ENCODE peak calls at places on chromosome 21, in seven cellular contexts. One of them, this sample, is unnamed.

GRCh38 chr21:34553199-34553952 is 41.4 kb upstream of the KCNE1 start:
- DNase-seq in GM23248: peak
- DNase-seq in CD4-positive, alpha-beta T cell: no peak
- DNase-seq in stimulated activated CD4-positive, alpha-beta T cell treated with anti-CD3 and anti-CD28 coated beads, TNF-alpha, amount 100 ng/mL, for 4 hours: no peak
- DNase-seq in NK-92 treated with Interleukin-12 subunit alpha and Interleukin-12 subunit beta, amount 100 ng/mL, for 24 hours: no peak
- DNase-seq in iPS-NIHi11: no peak
- DNase-seq in kidney: no peak
- DNase-seq in this sample: no peak

GRCh38 chr21:41024341-41025056 is 143.5 kb upstream of the BACE2 start:
- DNase-seq in GM23248: no peak
- DNase-seq in CD4-positive, alpha-beta T cell: no peak
- DNase-seq in stimulated activated CD4-positive, alpha-beta T cell treated with anti-CD3 and anti-CD28 coated beads, TNF-alpha, amount 100 ng/mL, for 4 hours: no peak
- DNase-seq in NK-92 treated with Interleukin-12 subunit alpha and Interleukin-12 subunit beta, amount 100 ng/mL, for 24 hours: no peak
- DNase-seq in iPS-NIHi11: no peak
- DNase-seq in kidney: no peak
- DNase-seq in this sample: no peak

GRCh38 chr21:36753556-36753955 is 54.6 kb downstream of the SIM2 start:
- DNase-seq in GM23248: peak
- DNase-seq in CD4-positive, alpha-beta T cell: no peak
- DNase-seq in stimulated activated CD4-positive, alpha-beta T cell treated with anti-CD3 and anti-CD28 coated beads, TNF-alpha, amount 100 ng/mL, for 4 hours: no peak
- DNase-seq in NK-92 treated with Interleukin-12 subunit alpha and Interleukin-12 subunit beta, amount 100 ng/mL, for 24 hours: no peak
- DNase-seq in iPS-NIHi11: no peak
- DNase-seq in kidney: no peak
- DNase-seq in this sample: no peak

GRCh38 chr21:43375827-43376795 is 50.8 kb downstream of the SIK1 start:
- DNase-seq in GM23248: no peak
- DNase-seq in CD4-positive, alpha-beta T cell: no peak
- DNase-seq in stimulated activated CD4-positive, alpha-beta T cell treated with anti-CD3 and anti-CD28 coated beads, TNF-alpha, amount 100 ng/mL, for 4 hours: no peak
- DNase-seq in NK-92 treated with Interleukin-12 subunit alpha and Interleukin-12 subunit beta, amount 100 ng/mL, for 24 hours: no peak
- DNase-seq in iPS-NIHi11: no peak
- DNase-seq in kidney: peak
- DNase-seq in this sample: no peak

GRCh38 chr21:32861871-32862270 is 90.3 kb upstream of the PAXBP1 start:
- DNase-seq in GM23248: peak
- DNase-seq in CD4-positive, alpha-beta T cell: no peak
- DNase-seq in stimulated activated CD4-positive, alpha-beta T cell treated with anti-CD3 and anti-CD28 coated beads, TNF-alpha, amount 100 ng/mL, for 4 hours: no peak
- DNase-seq in NK-92 treated with Interleukin-12 subunit alpha and Interleukin-12 subunit beta, amount 100 ng/mL, for 24 hours: no peak
- DNase-seq in iPS-NIHi11: no peak
- DNase-seq in kidney: no peak
- DNase-seq in this sample: no peak

GRCh38 chr21:28959367-28960099 is 33.1 kb downstream of the LTN1 start:
- DNase-seq in GM23248: peak
- DNase-seq in CD4-positive, alpha-beta T cell: no peak
- DNase-seq in stimulated activated CD4-positive, alpha-beta T cell treated with anti-CD3 and anti-CD28 coated beads, TNF-alpha, amount 100 ng/mL, for 4 hours: no peak
- DNase-seq in NK-92 treated with Interleukin-12 subunit alpha and Interleukin-12 subunit beta, amount 100 ng/mL, for 24 hours: no peak
- DNase-seq in iPS-NIHi11: no peak
- DNase-seq in kidney: no peak
- DNase-seq in this sample: no peak

GRCh38 chr21:40622531-40622930 is 224.4 kb downstream of the DSCAM start:
- DNase-seq in GM23248: no peak
- DNase-seq in CD4-positive, alpha-beta T cell: no peak
- DNase-seq in stimulated activated CD4-positive, alpha-beta T cell treated with anti-CD3 and anti-CD28 coated beads, TNF-alpha, amount 100 ng/mL, for 4 hours: no peak
- DNase-seq in NK-92 treated with Interleukin-12 subunit alpha and Interleukin-12 subunit beta, amount 100 ng/mL, for 24 hours: no peak
- DNase-seq in iPS-NIHi11: peak
- DNase-seq in kidney: no peak
- DNase-seq in this sample: no peak

GRCh38 chr21:34029724-34030528 is 43.5 kb upstream of the MRPS6 start:
- DNase-seq in GM23248: peak
- DNase-seq in CD4-positive, alpha-beta T cell: no peak
- DNase-seq in stimulated activated CD4-positive, alpha-beta T cell treated with anti-CD3 and anti-CD28 coated beads, TNF-alpha, amount 100 ng/mL, for 4 hours: peak
- DNase-seq in NK-92 treated with Interleukin-12 subunit alpha and Interleukin-12 subunit beta, amount 100 ng/mL, for 24 hours: no peak
- DNase-seq in iPS-NIHi11: peak
- DNase-seq in kidney: no peak
- DNase-seq in this sample: peak

GRCh38 chr21:39601194-39601940 is 11.4 kb upstream of the B3GALT5 start:
- DNase-seq in GM23248: no peak
- DNase-seq in CD4-positive, alpha-beta T cell: no peak
- DNase-seq in stimulated activated CD4-positive, alpha-beta T cell treated with anti-CD3 and anti-CD28 coated beads, TNF-alpha, amount 100 ng/mL, for 4 hours: no peak
- DNase-seq in NK-92 treated with Interleukin-12 subunit alpha and Interleukin-12 subunit beta, amount 100 ng/mL, for 24 hours: no peak
- DNase-seq in iPS-NIHi11: no peak
- DNase-seq in kidney: no peak
- DNase-seq in this sample: no peak

GRCh38 chr21:30719401-30719800 is 824 bp upstream of the KRTAP21-3 start:
- DNase-seq in GM23248: no peak
- DNase-seq in CD4-positive, alpha-beta T cell: no peak
- DNase-seq in stimulated activated CD4-positive, alpha-beta T cell treated with anti-CD3 and anti-CD28 coated beads, TNF-alpha, amount 100 ng/mL, for 4 hours: no peak
- DNase-seq in NK-92 treated with Interleukin-12 subunit alpha and Interleukin-12 subunit beta, amount 100 ng/mL, for 24 hours: no peak
- DNase-seq in iPS-NIHi11: no peak
- DNase-seq in kidney: no peak
- DNase-seq in this sample: no peak

GRCh38 chr21:15080504-15080903 is 15.7 kb upstream of the NRIP1 start:
- DNase-seq in GM23248: no peak
- DNase-seq in CD4-positive, alpha-beta T cell: no peak
- DNase-seq in stimulated activated CD4-positive, alpha-beta T cell treated with anti-CD3 and anti-CD28 coated beads, TNF-alpha, amount 100 ng/mL, for 4 hours: no peak
- DNase-seq in NK-92 treated with Interleukin-12 subunit alpha and Interleukin-12 subunit beta, amount 100 ng/mL, for 24 hours: no peak
- DNase-seq in iPS-NIHi11: no peak
- DNase-seq in kidney: no peak
- DNase-seq in this sample: no peak

GRCh38 chr21:45581322-45581712 is 39.1 kb upstream of the SLC19A1 start:
- DNase-seq in GM23248: no peak
- DNase-seq in CD4-positive, alpha-beta T cell: no peak
- DNase-seq in stimulated activated CD4-positive, alpha-beta T cell treated with anti-CD3 and anti-CD28 coated beads, TNF-alpha, amount 100 ng/mL, for 4 hours: no peak
- DNase-seq in NK-92 treated with Interleukin-12 subunit alpha and Interleukin-12 subunit beta, amount 100 ng/mL, for 24 hours: no peak
- DNase-seq in iPS-NIHi11: no peak
- DNase-seq in kidney: peak
- DNase-seq in this sample: no peak

This sample was measured in GM10248.